ENCODE peak calls at places on chromosomes 5 and 9, in nine cellular contexts. U is prostate gland, R is transverse colon, J is erythroblast, E is HCT116, B is tibial nerve, I is body of pancreas, A is stomach, N is esophagus muscularis mucosa. S is an unnamed sample.

GRCh38 chr9:84301851-84302250 is 38.7 kb downstream of the SLC28A3 start:
- DNase-seq in U (no peak), R (no peak), J (no peak), E (no peak), B (no peak), I (no peak), A (no peak), N (no peak), S (no peak)

GRCh38 chr5:30401479-30402058 is 791.9 kb upstream of the CDH6 start:
- DNase-seq in U (peak), R (peak), J (peak), E (no peak), B (peak), I (peak), A (peak), N (no peak), S (peak)

GRCh38 chr5:133121080-133121479 is 69.3 kb downstream of the HSPA4 start:
- DNase-seq in U (no peak), R (no peak), J (no peak), E (no peak), B (no peak), I (no peak), A (no peak), N (no peak), S (no peak)

GRCh38 chr5:140588311-140589070 is 23.9 kb downstream of the SLC35A4 start:
- DNase-seq in U (no peak), R (no peak), J (no peak), E (no peak), B (no peak), I (no peak), A (no peak), N (no peak), S (no peak)

GRCh38 chr9:125240649-125240999 is 519 bp downstream of the HSPA5 start:
- DNase-seq in U (no peak), R (peak), J (peak), E (no peak), B (peak), I (peak), A (peak), N (no peak), S (peak)

GRCh38 chr5:158856295-158856694 is 243.4 kb downstream of the EBF1 start:
- DNase-seq in U (no peak), R (no peak), J (no peak), E (no peak), B (no peak), I (no peak), A (no peak), N (no peak), S (no peak)

GRCh38 chr5:153429734-153430133 is 60.7 kb upstream of the GRIA1 start:
- DNase-seq in U (no peak), R (no peak), J (no peak), E (no peak), B (no peak), I (no peak), A (no peak), N (no peak), S (no peak)

GRCh38 chr5:77637170-77638074 is 1.1 kb downstream of the OTP start:
- DNase-seq in U (no peak), R (no peak), J (no peak), E (no peak), B (no peak), I (no peak), A (no peak), N (no peak), S (no peak)

GRCh38 chr5:111932628-111933027 is 175.6 kb upstream of the NREP start:
- DNase-seq in U (no peak), R (no peak), J (no peak), E (no peak), B (no peak), I (no peak), A (no peak), N (no peak), S (no peak)

GRCh38 chr5:59358005-59358404 is 535.5 kb downstream of the PDE4D start:
- DNase-seq in U (no peak), R (no peak), J (peak), E (no peak), B (no peak), I (no peak), A (no peak), N (no peak), S (no peak)

GRCh38 chr5:181138258-181138657 is 7.3 kb upstream of the OR2V1 start:
- DNase-seq in U (no peak), R (no peak), J (peak), E (no peak), B (no peak), I (no peak), A (no peak), N (no peak), S (no peak)

GRCh38 chr5:1793301-1793740 is 6.3 kb downstream of the MRPL36 start:
- DNase-seq in U (no peak), R (no peak), J (no peak), E (no peak), B (no peak), I (no peak), A (no peak), N (no peak), S (no peak)

DNA sequence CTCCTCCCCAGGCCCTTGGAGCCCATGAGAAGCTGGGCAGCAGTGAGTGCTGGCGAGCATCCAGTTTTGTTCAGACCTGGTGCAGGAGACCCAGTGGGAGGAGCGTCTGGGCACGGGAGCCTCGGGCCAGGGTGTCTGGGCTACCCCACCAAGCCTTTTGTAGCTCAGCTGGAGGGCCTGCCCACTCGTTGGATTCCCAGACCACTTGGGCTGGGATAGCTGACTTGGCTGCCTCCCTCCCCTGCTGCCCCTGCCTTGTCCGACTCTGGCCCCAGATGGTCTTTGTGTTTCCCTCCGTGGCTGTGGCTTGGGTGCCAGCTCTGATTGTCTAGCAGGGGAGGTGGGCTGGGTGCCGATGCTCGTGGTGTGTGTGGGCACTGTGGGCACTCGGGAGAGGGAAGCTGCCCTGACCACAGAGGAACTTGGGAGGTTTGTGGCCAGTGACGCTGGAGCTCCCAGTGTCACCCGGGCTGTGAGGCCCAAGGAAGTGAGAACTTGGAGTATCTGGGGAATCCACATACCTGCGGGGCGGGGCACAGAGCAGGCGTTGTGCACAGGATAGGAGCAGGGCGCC is 47.3 kb downstream of the WNK2 start:
- DNase-seq in U (peak), R (peak), J (no peak), E (no peak), B (no peak), I (peak), A (peak), N (no peak), S (peak)
- TF ChIP-seq POLR2A in U (no peak), R (peak), J (no peak), E (no peak), B (no peak), I (peak), A (no peak), N (no peak), S (no peak)

GRCh38 chr9:706073-706472 is 135.4 kb upstream of the DMRT1 start:
- DNase-seq in U (no peak), R (no peak), J (no peak), E (no peak), B (no peak), I (no peak), A (no peak), N (no peak), S (no peak)

GRCh38 chr9:708556-709432 is 132.7 kb upstream of the DMRT1 start:
- DNase-seq in U (no peak), R (no peak), J (no peak), E (no peak), B (no peak), I (peak), A (no peak), N (no peak), S (peak)

GRCh38 chr9:703392-703791 is 138.1 kb upstream of the DMRT1 start:
- DNase-seq in U (no peak), R (no peak), J (no peak), E (no peak), B (no peak), I (no peak), A (no peak), N (no peak), S (no peak)

GRCh38 chr9:708182-708555 is 133.3 kb upstream of the DMRT1 start:
- DNase-seq in U (no peak), R (no peak), J (no peak), E (no peak), B (no peak), I (no peak), A (no peak), N (no peak), S (peak)

DNA sequence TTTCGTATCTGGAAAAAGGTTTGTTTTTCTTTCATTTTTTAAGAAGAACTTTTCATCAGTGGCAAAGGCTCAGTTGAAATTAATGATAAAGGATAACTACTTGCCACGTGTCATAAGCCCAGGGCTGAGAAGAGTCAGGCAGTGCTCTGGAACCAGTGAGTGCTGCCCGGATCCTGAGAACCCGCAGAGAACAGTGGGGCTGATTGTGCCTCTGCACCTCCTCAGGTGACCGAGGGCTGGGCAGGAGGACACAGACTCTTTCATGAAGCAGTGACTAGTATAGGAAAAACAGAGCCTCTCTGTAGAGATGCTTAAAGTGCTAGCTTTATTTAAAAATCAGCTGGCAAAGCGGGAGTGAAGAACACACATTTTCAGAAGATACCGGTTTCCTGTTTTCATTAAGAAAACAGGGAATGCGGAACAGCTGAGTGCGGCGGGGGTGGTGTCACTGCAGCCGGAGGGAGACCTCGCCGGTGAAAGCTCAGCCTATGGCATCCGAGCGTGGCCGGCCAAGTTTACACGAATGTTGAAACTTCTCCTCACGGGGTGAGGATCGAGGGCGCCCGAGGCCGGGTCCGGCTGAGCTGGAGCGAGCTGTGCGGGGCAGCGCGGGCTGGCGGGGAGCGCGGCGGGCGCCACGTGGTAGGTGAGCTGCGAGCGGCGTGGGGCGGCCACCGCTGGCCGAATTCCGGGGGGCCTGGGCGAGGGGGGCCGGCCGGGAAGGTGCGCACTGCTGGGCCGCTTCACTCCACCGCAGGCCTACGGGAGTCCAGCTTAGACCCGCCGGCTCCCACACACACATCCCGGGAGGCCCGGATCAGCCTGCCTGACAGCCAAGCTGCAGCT is 134.7 kb upstream of the DMRT1 start:
- DNase-seq in U (peak), R (peak), J (no peak), E (no peak), B (peak), I (peak), A (peak), N (no peak), S (peak)
- TF ChIP-seq POLR2A in U (no peak), R (peak), J (peak), E (no peak), B (no peak), I (peak), A (no peak), N (no peak), S (no peak)

GRCh38 chr9:78032599-78033457 is 1.2 kb upstream of the GNAQ start:
- DNase-seq in U (no peak), R (peak), J (peak), E (no peak), B (no peak), I (no peak), A (no peak), N (no peak), S (no peak)

GRCh38 chr9:78033870-78034269 is 2.3 kb upstream of the GNAQ start:
- DNase-seq in U (no peak), R (no peak), J (no peak), E (no peak), B (no peak), I (no peak), A (no peak), N (no peak), S (no peak)

GRCh38 chr9:78031826-78032598 is 401 bp upstream of the GNAQ start:
- DNase-seq in U (peak), R (peak), J (peak), E (peak), B (peak), I (peak), A (peak), N (peak), S (peak)

GRCh38 chr9:78038620-78039300 is 7.1 kb upstream of the GNAQ start:
- DNase-seq in U (no peak), R (peak), J (peak), E (no peak), B (no peak), I (no peak), A (no peak), N (no peak), S (no peak)

DNA sequence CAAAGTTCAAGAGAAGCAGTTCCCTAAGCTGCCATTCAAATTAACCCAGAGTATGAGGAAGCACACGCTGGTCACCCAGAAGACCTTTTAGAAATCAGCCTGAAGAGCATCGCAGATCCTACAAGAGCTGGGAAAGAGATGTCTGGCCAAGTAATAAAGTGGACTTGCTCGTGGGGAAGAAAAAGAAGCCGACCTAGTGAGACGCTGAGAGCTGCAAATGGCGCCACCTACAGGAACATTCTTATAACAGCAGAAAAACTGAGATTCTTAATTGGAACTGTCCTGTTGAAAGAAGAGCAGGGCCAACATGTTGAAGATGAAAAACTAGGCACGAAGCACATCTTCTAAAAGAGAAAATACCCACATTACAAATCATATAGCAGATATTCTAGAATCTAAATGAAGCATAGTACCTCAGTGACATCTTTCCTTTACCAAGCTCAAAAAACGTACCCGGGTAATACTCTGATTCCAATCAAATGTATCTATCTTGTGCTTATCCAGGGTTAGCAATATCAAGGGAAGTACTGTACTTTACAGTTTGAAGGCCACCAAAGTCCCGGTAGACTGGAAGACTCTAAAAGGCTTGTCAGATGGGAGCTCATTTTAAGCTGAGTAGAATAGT is 3.9 kb upstream of the GNAQ start:
- DNase-seq in U (peak), R (peak), J (peak), E (peak), B (peak), I (peak), A (peak), N (no peak), S (peak)
- TF ChIP-seq POLR2A in U (no peak), R (no peak), J (no peak), E (no peak), B (no peak), I (no peak), A (no peak), N (no peak), S (no peak)

GRCh38 chr5:135185461-135186075 is 151.5 kb upstream of the PITX1 start:
- DNase-seq in U (peak), R (peak), J (no peak), E (no peak), B (no peak), I (no peak), A (no peak), N (peak), S (peak)
- TF ChIP-seq POLR2A in U (no peak), R (no peak), J (no peak), E (no peak), B (no peak), I (no peak), A (no peak), N (no peak), S (no peak)

GRCh38 chr9:137277329-137278041 is at the start of gene TOR4A:
- DNase-seq in U (no peak), R (peak), J (peak), E (peak), B (peak), I (peak), A (peak), N (peak), S (peak)
- TF ChIP-seq POLR2A in U (peak), R (peak), J (peak), E (peak), B (no peak), I (peak), A (no peak), N (no peak), S (no peak)

DNA sequence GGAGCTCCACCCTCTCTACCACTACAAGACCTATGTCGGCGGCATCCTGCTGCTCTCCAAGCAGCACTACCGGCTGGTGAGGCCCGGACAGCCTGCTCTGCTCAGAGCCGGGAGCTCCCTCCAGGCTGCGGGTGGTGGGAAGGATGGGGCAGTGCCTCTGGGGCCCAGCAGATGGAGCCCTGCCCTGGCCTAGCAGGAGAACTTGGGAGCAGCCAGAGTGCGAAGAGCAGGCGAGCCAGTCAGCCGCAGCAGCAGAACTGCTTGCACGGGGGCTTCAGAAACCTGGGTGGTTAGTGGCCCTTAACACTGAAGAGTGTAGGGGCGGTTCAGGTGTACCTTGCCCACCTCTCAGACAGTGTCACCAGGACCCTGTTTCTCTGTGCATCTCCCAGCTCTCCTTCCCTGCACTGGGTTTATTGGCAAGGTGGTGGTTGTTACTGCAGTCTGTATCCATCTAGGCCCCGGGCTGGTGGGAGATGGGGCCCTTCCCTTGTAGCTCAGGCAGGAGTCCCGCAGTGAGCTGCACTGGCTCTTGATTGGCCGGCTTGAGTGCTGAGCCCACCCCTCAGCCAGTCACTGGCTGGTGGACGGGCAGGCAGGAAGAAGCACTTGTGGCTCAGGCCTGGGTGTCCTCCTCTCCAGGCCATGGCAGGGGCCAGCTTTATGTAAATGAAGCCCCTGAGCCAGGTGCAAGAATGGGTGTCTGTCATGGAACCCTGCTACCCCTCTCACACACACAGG is 7.7 kb downstream of the B4GALT7 start:
- DNase-seq in U (peak), R (peak), J (peak), E (no peak), B (peak), I (peak), A (peak), N (peak), S (peak)
- TF ChIP-seq POLR2A in U (no peak), R (no peak), J (no peak), E (no peak), B (no peak), I (no peak), A (no peak), N (no peak), S (no peak)

DNA sequence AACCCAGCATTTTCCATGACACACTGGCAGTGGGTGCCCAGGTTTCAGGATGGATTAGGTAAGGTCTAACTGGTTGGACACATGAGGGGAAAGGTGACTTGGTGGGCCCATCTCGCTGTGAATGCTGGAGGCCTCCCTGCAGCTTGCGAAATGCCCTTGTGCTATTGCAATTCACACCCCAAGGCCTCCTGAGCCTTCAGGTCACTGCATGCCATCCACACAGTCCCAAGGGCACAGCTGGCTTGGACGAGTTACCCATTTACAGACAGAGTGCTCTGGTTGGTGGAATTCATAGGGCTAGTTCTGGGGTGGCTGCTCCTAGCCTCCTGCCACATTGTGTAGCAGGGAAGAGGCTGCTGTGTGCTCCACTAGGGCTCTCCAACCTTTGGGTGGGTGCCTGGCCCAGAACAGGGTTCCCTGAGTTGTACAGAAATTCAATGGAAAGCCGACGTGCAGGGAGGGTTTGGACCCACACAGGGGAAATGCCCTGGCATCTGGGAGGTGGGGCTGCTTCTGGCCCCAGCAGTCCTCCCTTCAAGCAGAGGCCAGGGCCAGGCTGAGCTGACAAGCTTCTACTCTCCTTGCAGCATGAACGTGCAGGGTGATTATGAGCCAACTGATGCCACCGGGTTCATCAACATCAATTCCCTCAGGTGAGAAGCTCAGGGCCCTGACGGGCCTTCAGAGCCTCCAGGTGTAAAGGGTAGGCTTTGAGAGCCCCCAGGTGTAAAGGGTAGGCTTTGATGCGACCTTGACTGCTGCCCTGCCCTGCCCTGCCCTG is 54.3 kb downstream of the ASS1 start:
- DNase-seq in U (no peak), R (no peak), J (no peak), E (no peak), B (no peak), I (peak), A (no peak), N (no peak), S (no peak)
- TF ChIP-seq POLR2A in U (no peak), R (no peak), J (no peak), E (no peak), B (no peak), I (no peak), A (no peak), N (no peak), S (no peak)

GRCh38 chr9:101418518-101419111 is 17.0 kb downstream of the ALDOB start:
- DNase-seq in U (no peak), R (no peak), J (no peak), E (no peak), B (no peak), I (no peak), A (no peak), N (no peak), S (no peak)
- TF ChIP-seq POLR2A in U (no peak), R (no peak), J (no peak), E (no peak), B (no peak), I (no peak), A (no peak), N (no peak), S (no peak)

DNA sequence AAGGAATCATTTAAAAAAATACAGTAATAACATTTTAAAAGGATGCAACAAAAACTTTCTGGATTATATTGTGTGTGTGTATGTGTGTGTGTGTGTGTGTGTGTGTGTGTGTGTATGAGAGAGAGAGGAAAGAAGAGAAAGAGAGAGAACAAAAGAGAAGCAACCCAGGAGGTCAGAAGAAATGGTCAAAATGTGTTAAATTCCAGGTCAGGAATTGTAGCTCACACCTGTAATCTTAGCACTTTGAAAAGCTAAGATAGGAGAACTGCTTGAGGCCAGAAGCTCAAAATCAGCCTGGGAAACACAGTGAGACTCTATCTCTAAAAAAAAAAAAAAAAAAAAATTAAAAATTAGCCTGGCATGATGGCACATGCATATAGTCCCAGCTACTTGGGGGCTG is 311.8 kb upstream of the CDH12 start:
- DNase-seq in U (no peak), R (no peak), J (no peak), E (no peak), B (no peak), I (no peak), A (no peak), N (no peak), S (no peak)
- TF ChIP-seq POLR2A in U (no peak), R (no peak), J (no peak), E (no peak), B (no peak), I (no peak), A (no peak), N (no peak), S (no peak)

S was measured in thyroid gland.